ENCODE peak calls at places on chromosome 11, in nine cellular contexts. One of them, this sample, is unnamed.

GRCh38 chr11:69430566-69430965 is 50.9 kb upstream of the LINC01488 start:
- DNase-seq in choroid plexus epithelial cell: no peak
- DNase-seq in Caco-2: no peak
- DNase-seq in neural crest cell: no peak
- DNase-seq in progenitor cell of endocrine pancreas: no peak
- DNase-seq in RWPE2: no peak
- DNase-seq in upper lobe of right lung: no peak
- DNase-seq in WERI-Rb-1: no peak
- DNase-seq in breast epithelium: no peak
- DNase-seq in this sample: no peak

GRCh38 chr11:92977401-92977800 is 8.0 kb downstream of the MTNR1B start:
- DNase-seq in Caco-2: no peak
- DNase-seq in WERI-Rb-1: no peak
- DNase-seq in choroid plexus epithelial cell: no peak
- DNase-seq in upper lobe of right lung: no peak
- DNase-seq in breast epithelium: no peak
- DNase-seq in neural crest cell: no peak
- DNase-seq in progenitor cell of endocrine pancreas: no peak
- DNase-seq in RWPE2: no peak
- DNase-seq in this sample: no peak

GRCh38 chr11:62595124-62595523 is 3.8 kb upstream of the TUT1 start:
- DNase-seq in Caco-2: no peak
- DNase-seq in WERI-Rb-1: no peak
- DNase-seq in breast epithelium: no peak
- DNase-seq in neural crest cell: no peak
- DNase-seq in RWPE2: no peak
- DNase-seq in choroid plexus epithelial cell: no peak
- DNase-seq in upper lobe of right lung: no peak
- DNase-seq in progenitor cell of endocrine pancreas: no peak
- DNase-seq in this sample: no peak

GRCh38 chr11:66271816-66272215 is 3.4 kb downstream of the RAB1B start:
- DNase-seq in Caco-2: no peak
- DNase-seq in breast epithelium: no peak
- DNase-seq in choroid plexus epithelial cell: no peak
- DNase-seq in progenitor cell of endocrine pancreas: no peak
- DNase-seq in RWPE2: peak
- DNase-seq in upper lobe of right lung: no peak
- DNase-seq in neural crest cell: no peak
- DNase-seq in WERI-Rb-1: no peak
- DNase-seq in this sample: no peak

GRCh38 chr11:21514298-21514697 is 678.6 kb upstream of the ANO5 start:
- DNase-seq in RWPE2: no peak
- DNase-seq in Caco-2: no peak
- DNase-seq in upper lobe of right lung: no peak
- DNase-seq in progenitor cell of endocrine pancreas: no peak
- DNase-seq in WERI-Rb-1: peak
- DNase-seq in neural crest cell: no peak
- DNase-seq in breast epithelium: no peak
- DNase-seq in choroid plexus epithelial cell: no peak
- DNase-seq in this sample: no peak

GRCh38 chr11:68904458-68904847 is 762 bp downstream of the IGHMBP2 start:
- DNase-seq in breast epithelium: no peak
- DNase-seq in choroid plexus epithelial cell: no peak
- DNase-seq in WERI-Rb-1: peak
- DNase-seq in RWPE2: no peak
- DNase-seq in Caco-2: no peak
- DNase-seq in neural crest cell: no peak
- DNase-seq in upper lobe of right lung: no peak
- DNase-seq in progenitor cell of endocrine pancreas: no peak
- DNase-seq in this sample: no peak

GRCh38 chr11:69530278-69531070 is 49.0 kb downstream of the LINC01488 start:
- DNase-seq in choroid plexus epithelial cell: no peak
- DNase-seq in progenitor cell of endocrine pancreas: no peak
- DNase-seq in RWPE2: no peak
- DNase-seq in breast epithelium: no peak
- DNase-seq in Caco-2: peak
- DNase-seq in neural crest cell: no peak
- DNase-seq in WERI-Rb-1: no peak
- DNase-seq in upper lobe of right lung: peak
- DNase-seq in this sample: no peak

GRCh38 chr11:74989269-74989655 is 529 bp downstream of the NEU3 start:
- DNase-seq in Caco-2: no peak
- DNase-seq in choroid plexus epithelial cell: peak
- DNase-seq in progenitor cell of endocrine pancreas: no peak
- DNase-seq in breast epithelium: no peak
- DNase-seq in upper lobe of right lung: no peak
- DNase-seq in neural crest cell: no peak
- DNase-seq in RWPE2: no peak
- DNase-seq in WERI-Rb-1: no peak
- DNase-seq in this sample: peak

GRCh38 chr11:69293819-69294505 is at the start of gene MYEOV:
- DNase-seq in Caco-2: peak
- DNase-seq in choroid plexus epithelial cell: peak
- DNase-seq in progenitor cell of endocrine pancreas: no peak
- DNase-seq in RWPE2: no peak
- DNase-seq in upper lobe of right lung: peak
- DNase-seq in breast epithelium: no peak
- DNase-seq in neural crest cell: no peak
- DNase-seq in WERI-Rb-1: peak
- DNase-seq in this sample: peak

GRCh38 chr11:112826788-112827187 is 134.4 kb upstream of the NCAM1 start:
- DNase-seq in neural crest cell: no peak
- DNase-seq in breast epithelium: no peak
- DNase-seq in RWPE2: no peak
- DNase-seq in upper lobe of right lung: no peak
- DNase-seq in progenitor cell of endocrine pancreas: no peak
- DNase-seq in WERI-Rb-1: peak
- DNase-seq in choroid plexus epithelial cell: no peak
- DNase-seq in Caco-2: no peak
- DNase-seq in this sample: no peak

GRCh38 chr11:25183436-25183835 is 686.6 kb downstream of the LUZP2 start:
- DNase-seq in WERI-Rb-1: no peak
- DNase-seq in breast epithelium: no peak
- DNase-seq in upper lobe of right lung: no peak
- DNase-seq in Caco-2: no peak
- DNase-seq in neural crest cell: no peak
- DNase-seq in progenitor cell of endocrine pancreas: no peak
- DNase-seq in choroid plexus epithelial cell: no peak
- DNase-seq in RWPE2: no peak
- DNase-seq in this sample: no peak

GRCh38 chr11:2439820-2440219 is 4.5 kb downstream of the TRPM5 start:
- DNase-seq in WERI-Rb-1: no peak
- DNase-seq in Caco-2: no peak
- DNase-seq in breast epithelium: no peak
- DNase-seq in neural crest cell: no peak
- DNase-seq in progenitor cell of endocrine pancreas: no peak
- DNase-seq in upper lobe of right lung: no peak
- DNase-seq in choroid plexus epithelial cell: no peak
- DNase-seq in RWPE2: no peak
- DNase-seq in this sample: no peak

GRCh38 chr11:127651175-127651887 is 650.8 kb upstream of the KIRREL3 start:
- DNase-seq in Caco-2: no peak
- DNase-seq in RWPE2: no peak
- DNase-seq in breast epithelium: no peak
- DNase-seq in progenitor cell of endocrine pancreas: no peak
- DNase-seq in neural crest cell: no peak
- DNase-seq in upper lobe of right lung: no peak
- DNase-seq in WERI-Rb-1: no peak
- DNase-seq in choroid plexus epithelial cell: peak
- DNase-seq in this sample: peak

DNA sequence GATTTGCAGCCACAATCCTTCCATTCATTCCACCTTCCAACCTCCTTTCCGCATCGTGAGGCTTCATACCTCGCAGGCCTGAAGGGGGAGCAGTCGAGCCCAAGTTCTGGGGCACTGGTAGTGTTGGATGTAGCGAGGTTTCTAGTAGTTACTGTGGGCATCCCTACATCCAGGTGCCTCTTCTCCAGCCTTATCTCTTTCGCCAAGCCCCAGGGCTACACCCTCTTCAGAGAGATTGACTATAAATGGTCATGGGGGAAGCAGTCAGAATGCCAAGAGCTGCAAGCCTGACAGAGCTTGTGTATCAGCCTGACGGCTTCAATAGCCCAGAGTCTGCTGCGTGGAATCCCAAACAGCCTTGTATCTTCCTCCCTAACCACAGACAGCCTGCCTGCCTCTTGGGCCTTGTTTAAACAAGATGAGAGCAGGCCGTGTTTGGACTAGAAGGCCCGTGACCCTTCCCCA is 28.9 kb downstream of the CLMP start:
- DNase-seq in breast epithelium: peak
- DNase-seq in choroid plexus epithelial cell: peak
- DNase-seq in upper lobe of right lung: peak
- DNase-seq in WERI-Rb-1: peak
- DNase-seq in progenitor cell of endocrine pancreas: peak
- DNase-seq in RWPE2: no peak
- DNase-seq in neural crest cell: peak
- DNase-seq in Caco-2: peak
- DNase-seq in this sample: peak
- TF ChIP-seq CTCF in breast epithelium: peak
- TF ChIP-seq CTCF in choroid plexus epithelial cell: peak
- TF ChIP-seq CTCF in upper lobe of right lung: peak
- TF ChIP-seq CTCF in WERI-Rb-1: peak
- TF ChIP-seq CTCF in progenitor cell of endocrine pancreas: peak
- TF ChIP-seq CTCF in RWPE2: peak
- TF ChIP-seq CTCF in neural crest cell: peak
- TF ChIP-seq CTCF in Caco-2: peak
- TF ChIP-seq CTCF in this sample: peak

GRCh38 chr11:102664001-102664752 is 39.0 kb upstream of the MMP20 start:
- DNase-seq in Caco-2: peak
- DNase-seq in WERI-Rb-1: peak
- DNase-seq in choroid plexus epithelial cell: peak
- DNase-seq in breast epithelium: no peak
- DNase-seq in upper lobe of right lung: no peak
- DNase-seq in neural crest cell: no peak
- DNase-seq in RWPE2: no peak
- DNase-seq in progenitor cell of endocrine pancreas: no peak
- DNase-seq in this sample: no peak
- TF ChIP-seq CTCF in Caco-2: peak
- TF ChIP-seq CTCF in WERI-Rb-1: peak
- TF ChIP-seq CTCF in choroid plexus epithelial cell: peak
- TF ChIP-seq CTCF in breast epithelium: no peak
- TF ChIP-seq CTCF in upper lobe of right lung: no peak
- TF ChIP-seq CTCF in neural crest cell: peak
- TF ChIP-seq CTCF in RWPE2: peak
- TF ChIP-seq CTCF in progenitor cell of endocrine pancreas: peak
- TF ChIP-seq CTCF in this sample: peak

GRCh38 chr11:14119357-14119756 is 156.8 kb downstream of the SPON1 start:
- DNase-seq in neural crest cell: no peak
- DNase-seq in choroid plexus epithelial cell: no peak
- DNase-seq in RWPE2: no peak
- DNase-seq in Caco-2: no peak
- DNase-seq in WERI-Rb-1: no peak
- DNase-seq in breast epithelium: no peak
- DNase-seq in upper lobe of right lung: no peak
- DNase-seq in progenitor cell of endocrine pancreas: no peak
- DNase-seq in this sample: no peak
- TF ChIP-seq CTCF in neural crest cell: no peak
- TF ChIP-seq CTCF in choroid plexus epithelial cell: no peak
- TF ChIP-seq CTCF in RWPE2: no peak
- TF ChIP-seq CTCF in Caco-2: no peak
- TF ChIP-seq CTCF in WERI-Rb-1: no peak
- TF ChIP-seq CTCF in breast epithelium: no peak
- TF ChIP-seq CTCF in upper lobe of right lung: no peak
- TF ChIP-seq CTCF in progenitor cell of endocrine pancreas: no peak
- TF ChIP-seq CTCF in this sample: no peak

DNA sequence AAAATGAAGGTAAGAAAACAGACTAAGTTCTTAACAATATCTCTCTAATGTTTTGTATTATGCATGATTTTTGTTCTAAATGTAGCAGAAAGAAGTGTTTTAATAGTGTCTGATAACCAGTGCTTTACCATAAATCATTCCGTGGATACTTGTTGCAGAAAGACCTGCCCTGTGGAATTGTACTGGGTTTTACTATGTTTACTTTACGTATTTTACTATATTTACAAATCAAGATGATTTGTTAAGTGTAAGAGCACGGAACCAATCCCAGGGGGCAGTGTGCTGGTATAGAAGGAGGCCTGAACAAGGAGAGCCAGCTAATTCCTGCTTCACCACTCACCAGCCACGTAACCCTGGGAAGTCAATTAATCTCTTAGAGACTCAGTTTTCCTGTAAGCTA is 1.4 kb downstream of the HTR3B start:
- DNase-seq in choroid plexus epithelial cell: peak
- DNase-seq in breast epithelium: no peak
- DNase-seq in neural crest cell: no peak
- DNase-seq in RWPE2: no peak
- DNase-seq in progenitor cell of endocrine pancreas: no peak
- DNase-seq in Caco-2: peak
- DNase-seq in upper lobe of right lung: no peak
- DNase-seq in WERI-Rb-1: peak
- DNase-seq in this sample: peak
- TF ChIP-seq CTCF in choroid plexus epithelial cell: peak
- TF ChIP-seq CTCF in breast epithelium: no peak
- TF ChIP-seq CTCF in neural crest cell: peak
- TF ChIP-seq CTCF in RWPE2: no peak
- TF ChIP-seq CTCF in progenitor cell of endocrine pancreas: peak
- TF ChIP-seq CTCF in Caco-2: peak
- TF ChIP-seq CTCF in upper lobe of right lung: peak
- TF ChIP-seq CTCF in WERI-Rb-1: peak
- TF ChIP-seq CTCF in this sample: peak

GRCh38 chr11:124740277-124740882 is 638 bp downstream of the NRGN start:
- DNase-seq in Caco-2: no peak
- DNase-seq in choroid plexus epithelial cell: peak
- DNase-seq in neural crest cell: no peak
- DNase-seq in WERI-Rb-1: peak
- DNase-seq in breast epithelium: peak
- DNase-seq in upper lobe of right lung: peak
- DNase-seq in progenitor cell of endocrine pancreas: no peak
- DNase-seq in RWPE2: no peak
- DNase-seq in this sample: peak
- TF ChIP-seq CTCF in Caco-2: peak
- TF ChIP-seq CTCF in choroid plexus epithelial cell: peak
- TF ChIP-seq CTCF in neural crest cell: peak
- TF ChIP-seq CTCF in WERI-Rb-1: peak
- TF ChIP-seq CTCF in breast epithelium: peak
- TF ChIP-seq CTCF in upper lobe of right lung: peak
- TF ChIP-seq CTCF in progenitor cell of endocrine pancreas: peak
- TF ChIP-seq CTCF in RWPE2: peak
- TF ChIP-seq CTCF in this sample: peak

DNA sequence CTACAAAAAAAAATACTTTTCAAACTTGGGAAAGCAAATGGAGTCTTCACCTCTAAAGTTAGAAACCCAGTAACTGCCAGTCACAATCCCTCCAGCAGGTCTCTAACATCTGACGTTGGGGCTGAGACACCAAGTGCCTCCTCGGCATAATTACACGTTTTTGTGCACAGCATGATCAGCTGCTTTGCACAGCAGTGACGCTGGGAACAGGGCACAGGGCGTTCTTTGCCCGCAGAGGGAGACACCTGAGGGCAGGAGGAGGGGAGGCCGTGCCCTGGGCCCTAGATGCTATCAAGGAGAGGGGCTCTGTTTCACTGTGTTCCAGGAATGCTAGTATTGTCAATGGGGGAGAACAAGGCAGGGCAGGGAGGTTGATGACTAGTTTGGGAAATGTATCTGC is 120.1 kb downstream of the PARVA start:
- DNase-seq in RWPE2: no peak
- DNase-seq in breast epithelium: no peak
- DNase-seq in choroid plexus epithelial cell: no peak
- DNase-seq in upper lobe of right lung: no peak
- DNase-seq in progenitor cell of endocrine pancreas: no peak
- DNase-seq in WERI-Rb-1: no peak
- DNase-seq in Caco-2: no peak
- DNase-seq in neural crest cell: no peak
- DNase-seq in this sample: no peak
- TF ChIP-seq CTCF in RWPE2: no peak
- TF ChIP-seq CTCF in breast epithelium: no peak
- TF ChIP-seq CTCF in choroid plexus epithelial cell: no peak
- TF ChIP-seq CTCF in upper lobe of right lung: no peak
- TF ChIP-seq CTCF in progenitor cell of endocrine pancreas: no peak
- TF ChIP-seq CTCF in WERI-Rb-1: no peak
- TF ChIP-seq CTCF in Caco-2: no peak
- TF ChIP-seq CTCF in neural crest cell: no peak
- TF ChIP-seq CTCF in this sample: no peak